ENCODE peak calls at places on chromosomes 2 and 18, in nine cellular contexts. F is CD8-positive, alpha-beta T cell; R is NB4; O is K562; W is lower lobe of right lung; L is PC-9; U is HFF-Myc; Q is tibial artery; K is choroid plexus epithelial cell. X is an unnamed sample.

GRCh38 chr2:19360881-19361321 is 2.5 kb upstream of the OSR1 start:
- DNase-seq in F (no peak), R (no peak), O (no peak), W (no peak), L (no peak), U (no peak), Q (no peak), K (no peak), X (no peak)

GRCh38 chr2:100482741-100483140 is 12.5 kb downstream of the NMS start:
- DNase-seq in F (no peak), R (peak), O (peak), W (no peak), L (no peak), U (no peak), Q (no peak), K (peak), X (no peak)

GRCh38 chr2:50672286-50672685 is 359.6 kb downstream of the NRXN1 start:
- DNase-seq in F (no peak), R (no peak), O (no peak), W (no peak), L (no peak), U (no peak), Q (no peak), K (no peak), X (no peak)

GRCh38 chr18:8818982-8819381 is 113.6 kb downstream of the MTCL1 start:
- DNase-seq in F (no peak), R (no peak), O (no peak), W (no peak), L (no peak), U (no peak), Q (no peak), K (no peak), X (no peak)

GRCh38 chr2:178530625-178531142 is 50.4 kb downstream of the PLEKHA3 start:
- DNase-seq in F (no peak), R (peak), O (no peak), W (no peak), L (no peak), U (no peak), Q (no peak), K (peak), X (peak)

GRCh38 chr2:69770193-69770702 is 28.3 kb downstream of the ANXA4 start:
- DNase-seq in F (no peak), R (peak), O (peak), W (no peak), L (peak), U (peak), Q (peak), K (peak), X (peak)

GRCh38 chr2:168632733-168633132 is 169.7 kb upstream of the NOSTRIN start:
- DNase-seq in F (no peak), R (no peak), O (no peak), W (no peak), L (no peak), U (no peak), Q (no peak), K (peak), X (no peak)

GRCh38 chr18:69580107-69580506 is 179.4 kb downstream of the DOK6 start:
- DNase-seq in F (no peak), R (peak), O (no peak), W (no peak), L (no peak), U (no peak), Q (no peak), K (peak), X (peak)

GRCh38 chr2:210617732-210618330 is 61.4 kb downstream of the CPS1 start:
- DNase-seq in F (no peak), R (peak), O (peak), W (no peak), L (no peak), U (peak), Q (no peak), K (peak), X (peak)

GRCh38 chr18:51852661-51853060 is 487.3 kb upstream of the DCC start:
- DNase-seq in F (no peak), R (no peak), O (no peak), W (no peak), L (no peak), U (no peak), Q (no peak), K (no peak), X (no peak)

GRCh38 chr2:28355521-28356094 is 37.0 kb upstream of the FOSL2 start:
- DNase-seq in F (no peak), R (no peak), O (peak), W (peak), L (no peak), U (no peak), Q (peak), K (no peak), X (no peak)

GRCh38 chr2:48946444-48947048 is 191.0 kb upstream of the LHCGR start:
- DNase-seq in F (peak), R (peak), O (peak), W (no peak), L (peak), U (peak), Q (no peak), K (peak), X (peak)

GRCh38 chr2:239444626-239445625 is 44.1 kb upstream of the HDAC4 start:
- DNase-seq in F (no peak), R (peak), O (no peak), W (peak), L (peak), U (no peak), Q (peak), K (no peak), X (peak)

GRCh38 chr2:130252880-130253645 is 54.8 kb upstream of the TUBA3E start:
- DNase-seq in F (no peak), R (no peak), O (no peak), W (no peak), L (peak), U (no peak), Q (no peak), K (peak), X (peak)

GRCh38 chr2:125535089-125535488 is 1120.9 kb upstream of the GYPC start:
- DNase-seq in F (no peak), R (no peak), O (no peak), W (no peak), L (no peak), U (no peak), Q (no peak), K (no peak), X (no peak)

GRCh38 chr18:59461171-59461570 is 102.1 kb upstream of the LMAN1 start:
- DNase-seq in F (no peak), R (no peak), O (no peak), W (no peak), L (no peak), U (no peak), Q (no peak), K (no peak), X (peak)

GRCh38 chr2:210399440-210400041 is 77.0 kb downstream of the LANCL1 start:
- DNase-seq in F (no peak), R (no peak), O (no peak), W (no peak), L (no peak), U (no peak), Q (no peak), K (peak), X (peak)

GRCh38 chr2:181312515-181312927 is 144.7 kb upstream of the ITGA4 start:
- DNase-seq in F (peak), R (no peak), O (no peak), W (no peak), L (no peak), U (no peak), Q (no peak), K (no peak), X (no peak)

GRCh38 chr18:46563317-46563716 is 93.7 kb downstream of the LOXHD1 start:
- DNase-seq in F (no peak), R (no peak), O (no peak), W (no peak), L (no peak), U (no peak), Q (no peak), K (peak), X (no peak)

GRCh38 chr2:217954971-217955740 is 47.6 kb downstream of the TNS1 start:
- DNase-seq in F (no peak), R (no peak), O (no peak), W (peak), L (no peak), U (no peak), Q (peak), K (no peak), X (no peak)

GRCh38 chr2:241576293-241576654 is 17.7 kb downstream of the BOK start:
- DNase-seq in F (no peak), R (no peak), O (no peak), W (peak), L (no peak), U (no peak), Q (no peak), K (no peak), X (no peak)

GRCh38 chr2:654896-655295 is 22.3 kb downstream of the TMEM18 start:
- DNase-seq in F (no peak), R (no peak), O (no peak), W (no peak), L (no peak), U (no peak), Q (no peak), K (no peak), X (no peak)

GRCh38 chr2:50615296-50615695 is 416.6 kb downstream of the NRXN1 start:
- DNase-seq in F (no peak), R (no peak), O (no peak), W (no peak), L (no peak), U (no peak), Q (no peak), K (no peak), X (no peak)

GRCh38 chr18:10516078-10516477 is 9.7 kb upstream of the NAPG start:
- DNase-seq in F (no peak), R (no peak), O (no peak), W (no peak), L (no peak), U (no peak), Q (no peak), K (no peak), X (no peak)

GRCh38 chr2:208594642-208595385 is 188.2 kb downstream of the PTH2R start:
- DNase-seq in F (no peak), R (no peak), O (no peak), W (no peak), L (no peak), U (no peak), Q (no peak), K (no peak), X (no peak)

DNA sequence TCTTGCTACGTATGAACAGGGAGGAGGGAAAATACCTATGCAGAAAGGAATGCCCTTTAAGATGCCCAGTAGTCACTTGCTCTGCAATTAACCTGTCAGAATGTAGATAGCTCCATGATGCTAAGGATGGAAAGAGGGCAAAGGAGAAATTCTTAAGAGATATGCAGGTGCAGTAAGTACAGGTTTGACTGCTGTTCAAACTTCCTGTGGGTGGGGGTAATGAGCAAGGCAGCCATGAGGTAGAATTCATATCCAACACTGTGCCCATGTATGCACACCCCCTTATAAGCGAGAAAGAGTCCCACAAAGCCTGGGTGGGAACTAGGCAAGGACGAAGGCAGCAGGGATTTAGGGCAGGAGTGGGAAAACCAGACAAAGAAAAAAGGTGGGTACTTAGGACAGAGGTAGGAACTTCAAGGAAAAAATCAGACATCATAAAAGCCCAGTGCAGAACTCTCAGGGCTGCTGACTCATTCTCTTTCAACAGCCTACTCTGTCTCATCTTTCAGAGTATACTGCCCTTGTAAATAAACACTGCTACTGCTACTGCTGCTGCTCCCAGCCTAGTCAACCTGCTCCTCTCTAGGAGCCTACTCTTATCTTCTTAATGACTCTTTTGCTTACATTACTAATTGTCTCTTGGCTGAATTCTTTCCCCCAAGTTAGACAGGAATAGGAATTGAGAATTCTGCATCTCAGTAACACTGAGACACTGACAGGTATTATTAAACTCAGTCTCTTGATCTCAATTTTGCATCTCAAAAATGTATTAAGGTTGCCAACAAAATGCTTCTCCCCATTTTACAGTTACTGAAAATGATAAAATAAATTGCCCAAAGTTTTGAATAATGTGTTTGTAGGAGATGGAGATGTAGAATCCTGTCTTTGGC is 189.0 kb downstream of the PTH2R start:
- DNase-seq in F (no peak), R (no peak), O (peak), W (no peak), L (peak), U (no peak), Q (no peak), K (peak), X (peak)
- H3K4me3 ChIP-seq in F (no peak), R (no peak), O (no peak), W (no peak), L (peak), U (no peak), Q (no peak), K (no peak), X (no peak)

GRCh38 chr2:43134571-43134889 is 91.9 kb downstream of the ZFP36L2 start:
- DNase-seq in F (no peak), R (no peak), O (no peak), W (no peak), L (peak), U (no peak), Q (no peak), K (no peak), X (no peak)

GRCh38 chr2:43135583-43135982 is 90.8 kb downstream of the ZFP36L2 start:
- DNase-seq in F (no peak), R (peak), O (no peak), W (no peak), L (peak), U (no peak), Q (no peak), K (no peak), X (no peak)

GRCh38 chr2:43138441-43138840 is 88.0 kb downstream of the ZFP36L2 start:
- DNase-seq in F (no peak), R (no peak), O (no peak), W (no peak), L (no peak), U (no peak), Q (no peak), K (no peak), X (no peak)

GRCh38 chr2:43136011-43136799 is 90.2 kb downstream of the ZFP36L2 start:
- DNase-seq in F (no peak), R (peak), O (no peak), W (no peak), L (peak), U (no peak), Q (no peak), K (no peak), X (no peak)

DNA sequence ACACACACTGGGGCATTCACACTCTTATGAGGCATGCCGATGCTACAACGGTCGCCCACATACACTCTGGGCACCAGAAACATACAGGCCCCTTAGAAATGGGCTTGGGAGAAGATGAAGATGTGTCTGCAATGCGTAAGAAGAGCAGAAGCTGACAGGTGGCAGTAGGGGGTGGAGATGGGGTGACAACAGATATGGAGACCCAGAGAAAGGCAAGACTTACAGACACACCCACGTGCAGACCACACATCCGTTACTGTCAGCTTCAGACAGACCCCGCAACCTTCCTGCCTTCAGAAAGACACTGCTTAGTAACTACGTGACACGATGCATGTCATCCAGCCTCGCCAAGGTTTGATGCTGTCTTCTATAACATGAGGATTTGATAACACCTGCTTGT is 89.5 kb downstream of the ZFP36L2 start:
- DNase-seq in F (peak), R (peak), O (no peak), W (no peak), L (no peak), U (no peak), Q (no peak), K (no peak), X (no peak)
- TF ChIP-seq CTCF in F (peak), R (no peak), O (no peak), W (no peak), L (no peak), U (no peak), Q (no peak), K (no peak), X (no peak)

DNA sequence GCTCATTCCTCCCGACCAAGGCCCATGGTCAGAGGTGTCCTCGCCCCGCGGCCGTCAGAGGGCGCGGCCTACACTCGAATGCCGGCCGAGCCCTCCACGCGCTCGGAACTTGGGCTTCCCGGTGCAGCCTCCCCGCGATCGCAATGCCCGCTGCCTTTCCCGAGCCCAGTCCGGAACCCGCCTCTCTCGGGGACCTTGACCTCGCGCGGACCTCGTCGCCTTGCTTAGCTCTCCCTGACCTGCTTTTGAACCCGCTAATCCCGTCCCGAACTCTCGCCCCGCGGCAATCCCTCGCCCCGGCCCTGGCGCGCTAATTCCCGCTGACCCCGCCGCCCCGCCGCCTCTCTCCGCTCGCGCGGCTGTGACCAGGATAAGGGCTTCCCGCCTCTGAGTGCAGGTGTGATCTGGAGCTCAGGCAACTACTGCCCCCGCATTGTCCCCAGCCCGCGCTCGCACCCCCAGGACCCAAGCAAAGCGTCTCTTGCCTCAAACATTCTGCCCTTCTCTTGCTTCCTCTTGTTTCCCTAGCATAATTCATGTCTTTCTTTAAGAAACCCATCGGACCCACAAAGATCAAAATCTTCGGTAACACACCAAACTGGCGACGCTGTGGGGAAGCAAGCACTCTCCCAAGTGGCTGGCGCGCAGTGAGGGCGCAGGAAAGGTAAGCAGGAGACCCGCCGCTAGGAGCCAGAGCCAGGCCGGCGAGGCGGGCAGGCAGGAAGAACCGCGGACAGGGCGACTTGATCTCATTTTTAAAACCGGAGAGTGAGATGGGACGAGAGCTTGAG is 46.6 kb upstream of the ATP6V1B1 start:
- DNase-seq in F (no peak), R (no peak), O (no peak), W (no peak), L (no peak), U (no peak), Q (no peak), K (no peak), X (no peak)
- H3K4me3 ChIP-seq in F (no peak), R (no peak), O (no peak), W (no peak), L (no peak), U (no peak), Q (no peak), K (no peak), X (no peak)

DNA sequence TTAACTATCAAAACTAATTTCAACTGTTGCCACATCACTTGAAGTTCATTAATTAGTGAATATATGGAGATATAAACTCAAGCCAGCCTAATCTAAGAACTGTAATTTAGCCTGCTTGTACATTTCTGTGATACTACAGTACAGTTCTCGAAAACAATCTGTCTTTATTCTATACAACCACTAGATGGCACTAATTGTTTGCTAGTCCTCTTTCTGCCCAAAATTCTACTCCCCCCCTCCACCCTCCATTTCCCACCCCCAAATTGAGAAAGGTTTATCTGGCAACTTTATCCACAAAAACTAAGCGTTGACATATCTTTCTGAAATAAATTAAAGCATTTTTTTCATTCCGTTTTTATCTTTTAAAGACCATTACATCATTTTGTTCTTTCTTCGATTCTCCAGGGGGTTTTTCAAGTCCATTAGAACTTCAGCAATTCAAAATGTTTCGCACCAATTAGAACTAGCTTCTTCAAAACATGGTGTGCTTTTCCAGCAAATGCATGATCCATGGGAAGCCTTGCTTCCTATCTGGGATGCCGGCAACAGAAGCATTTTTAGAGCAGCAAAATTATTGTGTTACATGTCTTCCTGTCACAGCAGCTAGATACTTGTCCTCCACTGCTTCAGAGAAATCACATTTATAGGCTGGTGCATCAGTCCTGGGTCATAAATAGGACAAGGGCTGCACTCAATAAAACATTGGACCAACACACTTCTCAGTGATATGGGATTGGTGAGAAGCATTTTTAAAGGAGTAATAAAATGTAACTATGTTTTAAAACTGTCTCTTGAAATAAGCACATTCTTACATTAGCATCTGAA is 241.3 kb downstream of the PAX3 start:
- DNase-seq in F (no peak), R (peak), O (peak), W (no peak), L (no peak), U (no peak), Q (no peak), K (peak), X (peak)
- TF ChIP-seq CTCF in F (peak), R (peak), O (peak), W (peak), L (peak), U (peak), Q (peak), K (peak), X (peak)

DNA sequence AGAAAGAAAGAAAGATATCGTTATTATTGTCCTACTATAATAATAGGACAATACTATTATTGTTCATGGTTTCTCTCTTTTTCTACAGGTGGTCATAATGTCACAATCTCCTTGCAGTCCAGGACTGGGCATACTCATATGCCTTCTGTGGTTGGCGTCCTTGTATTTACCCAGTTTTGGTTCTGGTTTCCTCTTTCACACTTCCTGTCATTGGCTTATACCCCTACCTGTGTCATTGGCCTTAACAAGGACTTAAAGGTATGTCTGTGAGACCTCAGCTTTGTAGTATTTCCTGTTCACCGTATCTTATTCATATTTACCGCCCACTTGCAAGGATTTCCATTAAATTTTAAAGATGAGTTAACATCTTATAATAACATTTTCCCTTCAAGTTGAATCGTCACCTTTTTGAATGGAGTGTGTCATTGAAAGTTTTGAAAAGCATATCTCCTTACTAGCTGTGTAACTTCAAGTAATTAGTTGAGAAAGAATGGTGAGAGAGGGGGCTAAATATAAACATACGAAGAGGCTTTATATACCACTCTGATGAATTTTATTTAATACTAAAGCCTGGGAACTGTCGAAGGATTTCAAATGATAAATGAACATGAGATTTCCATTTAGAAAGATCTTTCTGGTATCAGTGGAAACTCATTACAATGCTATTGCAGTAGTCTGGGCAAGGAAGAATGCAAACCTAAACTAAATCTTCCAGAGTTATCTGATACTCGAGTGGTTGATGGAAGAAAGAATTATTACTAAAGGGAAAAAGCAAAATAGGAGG is 36.6 kb upstream of the HTR2B start:
- DNase-seq in F (no peak), R (no peak), O (no peak), W (no peak), L (no peak), U (no peak), Q (no peak), K (no peak), X (no peak)
- H3K4me3 ChIP-seq in F (no peak), R (no peak), O (no peak), W (no peak), L (no peak), U (no peak), Q (no peak), K (no peak), X (no peak)

X was measured in epithelial cell of esophagus.